ENCODE peak calls at places on chromosome 14, in nine cellular contexts. K is adrenal gland; U is hepatocyte; W is naive thymus-derived CD4-positive, alpha-beta T cell; X is OCI-LY7; L is uterus; T is thoracic aorta; M is aorta; Z is vagina. I is an unnamed sample. For H3K4me1 and H3K36me3, the result is how much of the 10 kb centered on the place peaks cover.

GRCh38 chr14:68076451-68076850 is 256.9 kb downstream of the RAD51B start:
- DNase-seq in W (no peak), T (no peak), U (no peak), M (no peak), X (no peak), L (no peak), K (no peak), Z (no peak), I (no peak)

GRCh38 chr14:56810850-56811595 is 744 bp upstream of the OTX2 start:
- DNase-seq in K (no peak), U (no peak), W (no peak), T (no peak), Z (no peak), M (no peak), X (no peak), L (no peak), I (no peak)

GRCh38 chr14:99751539-99752485 is 41.4 kb upstream of the EML1 start:
- DNase-seq in K (peak), U (no peak), X (no peak), Z (no peak), W (no peak), M (peak), T (no peak), L (no peak), I (no peak)

GRCh38 chr14:21087294-21088091 is 11.0 kb downstream of the ZNF219 start:
- DNase-seq in T (no peak), U (peak), K (peak), Z (no peak), M (peak), L (no peak), W (peak), X (peak), I (no peak)

GRCh38 chr14:98194821-98195220 is 1077.2 kb downstream of the BCL11B start:
- DNase-seq in K (no peak), T (no peak), X (no peak), W (no peak), M (no peak), L (no peak), U (no peak), Z (no peak), I (no peak)

GRCh38 chr14:70018713-70019201 is 139.5 kb downstream of the SMOC1 start:
- DNase-seq in T (no peak), M (peak), Z (no peak), U (no peak), L (peak), W (no peak), K (peak), X (no peak), I (no peak)

GRCh38 chr14:68124885-68125731 is 305.5 kb downstream of the RAD51B start:
- DNase-seq in M (no peak), X (no peak), U (peak), T (no peak), K (peak), L (no peak), W (no peak), Z (no peak), I (no peak)

GRCh38 chr14:104800600-104801283 is at the start of gene ZBTB42:
- DNase-seq in Z (no peak), X (peak), K (peak), L (peak), W (peak), T (no peak), U (peak), M (peak), I (no peak)

GRCh38 chr14:99230271-99231141 is 41.5 kb downstream of the BCL11B start:
- DNase-seq in U (peak), M (no peak), W (peak), T (no peak), X (no peak), L (no peak), K (no peak), Z (no peak), I (no peak)

GRCh38 chr14:88189040-88189839 is 133.8 kb downstream of the KCNK10 start:
- DNase-seq in Z (no peak), W (peak), K (peak), T (peak), L (peak), X (peak), U (peak), M (peak), I (peak)

GRCh38 chr14:61126083-61126962 is 145.3 kb downstream of the SLC38A6 start:
- DNase-seq in W (no peak), T (no peak), K (peak), U (no peak), L (peak), M (no peak), X (no peak), Z (no peak), I (no peak)

GRCh38 chr14:103518416-103519042 is 4.1 kb downstream of the CKB start:
- DNase-seq in Z (no peak), W (peak), T (no peak), L (peak), X (peak), U (peak), K (peak), M (peak), I (peak)

GRCh38 chr14:62505045-62505444 is 540.2 kb downstream of the KCNH5 start:
- DNase-seq in U (no peak), W (no peak), T (no peak), X (no peak), L (no peak), M (no peak), K (no peak), Z (no peak), I (no peak)

GRCh38 chr14:89719371-89720075 is 235.0 kb downstream of the EFCAB11 start:
- DNase-seq in M (no peak), W (no peak), L (no peak), U (no peak), K (no peak), T (no peak), X (no peak), Z (no peak), I (no peak)

GRCh38 chr14:37466623-37467088 is 128.4 kb downstream of the FOXA1 start:
- DNase-seq in T (no peak), Z (no peak), M (no peak), K (no peak), U (peak), W (no peak), L (no peak), X (no peak), I (no peak)

GRCh38 chr14:21097616-21098133 is 780 bp downstream of the ZNF219 start:
- DNase-seq in Z (no peak), W (peak), T (no peak), M (peak), L (peak), U (peak), K (peak), X (peak), I (no peak)

GRCh38 chr14:99271951-99272668 is at the start of gene BCL11B:
- DNase-seq in U (peak), K (peak), T (peak), X (peak), Z (no peak), M (peak), L (peak), W (peak), I (no peak)

GRCh38 chr14:99809376-99809775 is 16.2 kb downstream of the EML1 start:
- DNase-seq in U (peak), W (no peak), M (peak), K (peak), T (peak), X (no peak), Z (no peak), L (peak), I (no peak)

GRCh38 chr14:59823190-59823589 is 47.4 kb downstream of the RTN1 start:
- DNase-seq in W (no peak), Z (no peak), U (no peak), X (no peak), T (no peak), M (no peak), L (no peak), K (no peak), I (no peak)

GRCh38 chr14:77270361-77271112 is 469 bp downstream of the NGB start:
- DNase-seq in Z (no peak), K (no peak), W (no peak), U (no peak), L (no peak), T (no peak), M (no peak), X (no peak), I (no peak)

GRCh38 chr14:84112589-84112988 is 1417.4 kb upstream of the FLRT2 start:
- DNase-seq in X (no peak), U (no peak), T (no peak), Z (no peak), L (no peak), K (no peak), W (no peak), M (no peak), I (no peak)

GRCh38 chr14:32166924-32167323 is 34.9 kb upstream of the RNU6-7 start:
- DNase-seq in U (no peak), K (no peak), T (no peak), W (no peak), M (no peak), L (no peak), X (no peak), Z (no peak), I (no peak)

GRCh38 chr14:78403278-78403815 is 233.2 kb downstream of the NRXN3 start:
- DNase-seq in L (no peak), M (no peak), U (peak), X (no peak), T (no peak), K (no peak), Z (no peak), W (no peak), I (no peak)

GRCh38 chr14:97077253-97077653 is 280.1 kb downstream of the VRK1 start:
- DNase-seq in K (peak), M (peak), W (no peak), U (peak), T (no peak), X (no peak), L (no peak), Z (no peak), I (no peak)

GRCh38 chr14:51950007-51950406 is 39.3 kb upstream of the RTRAF start:
- DNase-seq in Z (no peak), U (no peak), W (no peak), X (no peak), K (no peak), L (no peak), T (no peak), M (no peak), I (no peak)

GRCh38 chr14:51959928-51960327 is 29.4 kb upstream of the RTRAF start:
- DNase-seq in L (no peak), M (no peak), T (no peak), Z (no peak), X (no peak), K (no peak), W (no peak), U (no peak), I (no peak)

GRCh38 chr14:51957950-51958349 is 31.4 kb upstream of the RTRAF start:
- DNase-seq in T (no peak), L (no peak), W (no peak), X (no peak), Z (no peak), U (no peak), K (no peak), M (no peak), I (no peak)

GRCh38 chr14:51954657-51955056 is 34.7 kb upstream of the RTRAF start:
- DNase-seq in L (no peak), Z (no peak), M (no peak), X (no peak), U (no peak), T (no peak), K (no peak), W (no peak), I (no peak)

GRCh38 chr14:51953996-51954395 is 35.4 kb upstream of the RTRAF start:
- DNase-seq in X (no peak), K (no peak), L (no peak), T (no peak), Z (no peak), M (no peak), U (no peak), W (no peak), I (no peak)
- H3K4me1 ChIP-seq in X (under half), K (under half), L (under half), T (under half), Z (under half), M (under half), U (under half), W (under half), I (under half)

GRCh38 chr14:91288876-91289275 is 44.4 kb upstream of the GPR68 start:
- DNase-seq in Z (no peak), K (no peak), M (no peak), X (no peak), T (no peak), U (no peak), L (no peak), W (no peak), I (no peak)

GRCh38 chr14:91289464-91289863 is 45.0 kb upstream of the GPR68 start:
- DNase-seq in L (no peak), Z (no peak), T (no peak), X (no peak), K (no peak), M (no peak), W (no peak), U (no peak), I (no peak)

GRCh38 chr14:91292476-91292875 is 48.0 kb upstream of the GPR68 start:
- DNase-seq in X (no peak), T (no peak), W (no peak), K (no peak), M (no peak), U (no peak), Z (no peak), L (no peak), I (no peak)

GRCh38 chr14:91291786-91292405 is 47.4 kb upstream of the GPR68 start:
- DNase-seq in U (no peak), K (no peak), W (no peak), T (no peak), X (no peak), L (no peak), Z (no peak), M (no peak), I (no peak)

GRCh38 chr14:91290986-91291385 is 46.5 kb upstream of the GPR68 start:
- DNase-seq in Z (no peak), W (no peak), M (no peak), K (no peak), L (no peak), T (no peak), U (no peak), X (no peak), I (no peak)
- H3K36me3 ChIP-seq in Z (under half), W (half or more), M (under half), K (under half), L (under half), T (under half), U (under half), X (half or more), I (under half)

DNA sequence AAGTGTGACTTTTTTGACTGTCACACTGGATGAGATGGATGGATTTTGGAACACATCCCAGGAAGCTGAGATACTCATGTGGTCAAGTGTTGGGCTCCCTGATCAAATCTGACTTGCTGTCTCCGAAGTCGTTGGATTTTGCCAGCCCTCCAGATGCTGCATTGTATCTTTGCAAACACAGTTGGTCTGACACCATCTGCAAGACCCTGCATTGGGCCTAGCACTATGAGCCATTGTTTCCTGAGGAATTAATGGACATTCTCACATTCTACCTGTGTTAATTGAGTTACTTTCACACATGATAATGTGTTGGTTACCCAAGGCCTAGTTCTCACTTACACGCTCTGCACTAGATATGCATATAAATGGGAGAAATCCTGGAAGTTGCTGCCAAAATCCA is 204.1 kb upstream of the PRKD1 start:
- DNase-seq in Z (no peak), L (no peak), T (no peak), K (no peak), M (no peak), U (no peak), W (no peak), X (no peak), I (no peak)
- H3K27ac ChIP-seq in Z (no peak), L (no peak), T (no peak), K (no peak), M (no peak), U (no peak), W (no peak), X (no peak), I (no peak)

DNA sequence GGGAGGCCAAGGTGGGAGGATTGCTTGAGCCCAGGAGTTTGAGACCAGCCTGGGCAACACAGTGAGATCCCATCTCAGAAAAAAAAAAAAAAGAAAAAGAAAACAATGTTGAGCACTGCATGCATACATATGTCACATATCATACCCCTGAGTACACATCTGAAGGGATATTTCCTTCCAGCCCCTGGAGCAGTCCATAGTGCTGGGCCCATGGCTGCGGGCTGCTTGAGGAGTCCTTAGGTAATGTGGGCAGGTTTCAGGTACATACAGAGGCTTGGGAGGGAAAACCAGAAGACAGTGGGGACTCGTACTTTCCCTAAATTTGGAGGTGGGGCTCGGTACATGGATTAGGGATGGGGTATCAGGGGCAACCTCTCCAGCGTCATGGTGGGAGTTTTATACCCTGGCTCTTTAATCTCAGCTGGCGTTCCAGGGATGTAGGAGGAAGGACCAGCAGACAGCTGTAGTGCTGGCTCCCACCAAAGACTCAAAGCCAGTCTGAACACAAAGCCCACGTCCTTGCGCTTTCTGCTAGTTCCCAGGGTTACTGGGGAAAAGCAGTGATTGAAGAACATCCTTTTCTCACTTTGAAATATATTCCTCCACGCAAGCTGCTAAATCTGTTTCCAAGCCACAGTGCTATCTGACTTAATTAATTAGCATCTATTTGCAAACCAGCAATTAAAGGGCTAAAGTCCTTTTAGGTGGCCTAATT is 5.2 kb downstream of the OTUB2 start:
- DNase-seq in W (no peak), X (no peak), L (no peak), T (no peak), U (no peak), Z (no peak), M (peak), K (no peak), I (no peak)
- H3K4me1 ChIP-seq in W (under half), X (under half), L (under half), T (under half), U (under half), Z (under half), M (under half), K (under half), I (under half)

GRCh38 chr14:94309721-94310120 is 13.4 kb downstream of the SERPINA6 start:
- DNase-seq in T (no peak), W (no peak), X (no peak), L (no peak), K (no peak), U (no peak), Z (no peak), M (no peak), I (no peak)
- H3K36me3 ChIP-seq in T (under half), W (under half), X (under half), L (under half), K (under half), U (under half), Z (under half), M (under half), I (under half)

GRCh38 chr14:92987713-92988510 is 65.0 kb downstream of the CHGA start:
- DNase-seq in X (no peak), K (no peak), L (no peak), T (no peak), M (no peak), Z (no peak), U (no peak), W (no peak), I (no peak)
- H3K27ac ChIP-seq in X (no peak), K (no peak), L (peak), T (peak), M (no peak), Z (peak), U (no peak), W (no peak), I (no peak)

GRCh38 chr14:101717663-101718490 is 43.6 kb upstream of the PPP2R5C start:
- DNase-seq in X (no peak), W (no peak), K (no peak), L (no peak), M (no peak), T (no peak), U (no peak), Z (peak), I (no peak)
- H3K4me1 ChIP-seq in X (under half), W (under half), K (under half), L (under half), M (under half), T (under half), U (under half), Z (under half), I (under half)

GRCh38 chr14:50113381-50113811 is 3.0 kb downstream of the VCPKMT start:
- DNase-seq in U (no peak), K (no peak), L (no peak), M (no peak), Z (no peak), T (no peak), X (no peak), W (no peak), I (no peak)
- H3K36me3 ChIP-seq in U (under half), K (under half), L (under half), M (under half), Z (under half), T (under half), X (half or more), W (under half), I (under half)

DNA sequence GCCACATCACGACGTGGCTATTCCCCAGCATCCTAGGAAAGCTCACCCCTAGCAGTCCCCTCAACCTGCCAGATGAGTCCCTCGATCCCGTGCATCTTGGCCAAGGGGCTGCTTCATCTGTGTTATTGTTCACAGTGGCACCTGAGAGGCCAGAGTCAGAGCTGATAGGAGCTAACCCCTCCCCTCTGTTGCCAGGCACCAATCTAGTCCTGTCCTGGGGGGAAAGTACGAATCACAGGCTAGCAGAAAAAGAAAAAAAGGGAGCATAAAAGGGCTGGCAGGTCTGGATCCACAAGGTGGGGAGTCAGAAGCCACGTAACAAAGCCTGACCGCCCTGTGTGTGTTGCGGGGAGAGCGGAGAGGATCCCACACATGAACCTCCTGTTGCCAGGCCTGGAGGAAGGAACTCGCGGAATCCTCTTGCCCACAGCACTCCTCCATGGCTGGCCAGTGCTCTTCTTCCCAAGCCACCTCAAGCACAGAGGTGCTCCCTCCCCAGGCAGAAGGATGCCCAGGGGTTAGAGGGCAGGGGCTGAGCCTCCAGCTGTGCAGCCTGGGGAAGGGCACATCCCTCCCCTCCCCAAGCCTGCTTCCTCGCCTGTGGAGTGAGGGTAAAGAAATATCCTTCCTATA is 91.8 kb downstream of the ITPK1 start:
- DNase-seq in T (no peak), L (no peak), Z (no peak), K (no peak), X (no peak), W (no peak), M (no peak), U (peak), I (no peak)
- H3K27ac ChIP-seq in T (no peak), L (peak), Z (no peak), K (no peak), X (no peak), W (no peak), M (no peak), U (peak), I (no peak)

DNA sequence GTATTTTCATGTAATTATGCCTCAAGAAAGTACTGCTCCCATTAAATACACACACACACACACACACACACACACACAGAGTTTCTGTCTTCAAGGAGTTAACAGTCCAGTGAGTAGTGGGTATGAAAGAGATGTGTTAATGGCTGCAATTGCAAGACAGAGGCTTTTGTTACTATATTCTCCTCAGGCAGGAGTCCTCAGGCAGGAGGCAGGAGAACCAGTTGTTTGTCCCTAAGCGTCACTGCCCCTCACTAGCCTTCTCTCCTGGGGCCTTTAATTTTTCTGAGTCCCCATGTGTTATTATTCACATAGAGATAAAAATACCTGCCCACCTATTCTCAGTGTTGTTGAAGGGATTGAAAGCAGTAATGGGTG is 31.2 kb downstream of the DAD1 start:
- DNase-seq in U (no peak), M (no peak), L (no peak), W (no peak), X (peak), T (no peak), Z (no peak), K (no peak), I (no peak)
- H3K4me1 ChIP-seq in U (under half), M (under half), L (under half), W (half or more), X (half or more), T (under half), Z (under half), K (under half), I (under half)

I was measured in iPS DF 6.9.